ENCODE peak calls at places on chromosome 10, in nine cellular contexts. One of them, this sample, is unnamed.

GRCh38 chr10:61175331-61175730 is 231.3 kb upstream of the RHOBTB1 start:
- DNase-seq in GM20000: no peak
- DNase-seq in NCI-H226: no peak
- DNase-seq in GM04503: peak; percentile 39
- DNase-seq in M059J: no peak
- DNase-seq in HCT116: no peak
- DNase-seq in NCI-H1092: no peak
- DNase-seq in hypothalamus: no peak
- DNase-seq in Right ventricle myocardium superior: no peak
- DNase-seq in this sample: no peak

GRCh38 chr10:107800061-107800460 is 635.6 kb upstream of the SORCS1 start:
- DNase-seq in M059J: no peak
- DNase-seq in GM04503: no peak
- DNase-seq in NCI-H1092: no peak
- DNase-seq in GM20000: no peak
- DNase-seq in hypothalamus: no peak
- DNase-seq in HCT116: no peak
- DNase-seq in NCI-H226: no peak
- DNase-seq in Right ventricle myocardium superior: no peak
- DNase-seq in this sample: no peak

GRCh38 chr10:88428442-88428841 is 154.7 kb downstream of the RNLS start:
- DNase-seq in GM20000: no peak
- DNase-seq in GM04503: peak; percentile 24
- DNase-seq in hypothalamus: no peak
- DNase-seq in NCI-H226: peak; percentile 12
- DNase-seq in NCI-H1092: no peak
- DNase-seq in Right ventricle myocardium superior: no peak
- DNase-seq in M059J: peak; percentile 83
- DNase-seq in HCT116: peak; percentile 80
- DNase-seq in this sample: no peak

GRCh38 chr10:42596196-42596595 is 42.2 kb downstream of the ZNF33B start:
- DNase-seq in GM20000: no peak
- DNase-seq in NCI-H226: no peak
- DNase-seq in GM04503: no peak
- DNase-seq in M059J: no peak
- DNase-seq in NCI-H1092: no peak
- DNase-seq in hypothalamus: no peak
- DNase-seq in HCT116: no peak
- DNase-seq in Right ventricle myocardium superior: no peak
- DNase-seq in this sample: no peak

GRCh38 chr10:50304655-50305054 is 53.3 kb upstream of the ASAH2 start:
- DNase-seq in HCT116: no peak
- DNase-seq in NCI-H1092: no peak
- DNase-seq in hypothalamus: no peak
- DNase-seq in M059J: no peak
- DNase-seq in GM04503: no peak
- DNase-seq in GM20000: no peak
- DNase-seq in Right ventricle myocardium superior: no peak
- DNase-seq in NCI-H226: no peak
- DNase-seq in this sample: no peak

GRCh38 chr10:20085115-20085514 is 268.9 kb downstream of the PLXDC2 start:
- DNase-seq in GM04503: no peak
- DNase-seq in NCI-H1092: no peak
- DNase-seq in NCI-H226: peak; percentile 39
- DNase-seq in M059J: no peak
- DNase-seq in hypothalamus: no peak
- DNase-seq in Right ventricle myocardium superior: no peak
- DNase-seq in GM20000: no peak
- DNase-seq in HCT116: no peak
- DNase-seq in this sample: no peak

GRCh38 chr10:119370972-119371703 is 163.8 kb downstream of the GRK5 start:
- DNase-seq in HCT116: no peak
- DNase-seq in Right ventricle myocardium superior: peak; percentile 86
- DNase-seq in NCI-H226: no peak
- DNase-seq in GM04503: peak; percentile 96
- DNase-seq in hypothalamus: no peak
- DNase-seq in NCI-H1092: no peak
- DNase-seq in GM20000: no peak
- DNase-seq in M059J: peak; percentile 82
- DNase-seq in this sample: no peak

GRCh38 chr10:75398238-75398629 is 3.3 kb downstream of the ZNF503 start:
- DNase-seq in NCI-H1092: no peak
- DNase-seq in HCT116: no peak
- DNase-seq in M059J: no peak
- DNase-seq in NCI-H226: no peak
- DNase-seq in GM04503: no peak
- DNase-seq in hypothalamus: no peak
- DNase-seq in Right ventricle myocardium superior: no peak
- DNase-seq in GM20000: no peak
- DNase-seq in this sample: no peak

GRCh38 chr10:33537066-33537465 is 202.6 kb upstream of the NRP1 start:
- DNase-seq in M059J: no peak
- DNase-seq in GM04503: no peak
- DNase-seq in NCI-H226: no peak
- DNase-seq in NCI-H1092: no peak
- DNase-seq in hypothalamus: no peak
- DNase-seq in HCT116: no peak
- DNase-seq in Right ventricle myocardium superior: no peak
- DNase-seq in GM20000: no peak
- DNase-seq in this sample: no peak

GRCh38 chr10:130435961-130436360 is 299.8 kb downstream of the GLRX3 start:
- DNase-seq in Right ventricle myocardium superior: no peak
- DNase-seq in M059J: no peak
- DNase-seq in NCI-H1092: no peak
- DNase-seq in GM20000: no peak
- DNase-seq in hypothalamus: no peak
- DNase-seq in NCI-H226: no peak
- DNase-seq in HCT116: no peak
- DNase-seq in GM04503: no peak
- DNase-seq in this sample: no peak

GRCh38 chr10:60877777-60878120 is 66.2 kb downstream of the RHOBTB1 start:
- DNase-seq in NCI-H226: no peak
- DNase-seq in Right ventricle myocardium superior: no peak
- DNase-seq in GM04503: no peak
- DNase-seq in M059J: no peak
- DNase-seq in NCI-H1092: no peak
- DNase-seq in hypothalamus: no peak
- DNase-seq in HCT116: no peak
- DNase-seq in GM20000: no peak
- DNase-seq in this sample: no peak

This sample was measured in C1 segment of cervical spinal cord.